ENCODE peak calls at places on chromosomes 7 and 10, in four cellular contexts. H, K, R and T are unnamed samples.

GRCh38 chr7:27179030-27179429 is 4.9 kb upstream of the HOXA10 start:
- DNase-seq in R (no peak), H (no peak), K (no peak), T (peak; percentile 19)

GRCh38 chr10:77179015-77179695 is 458.5 kb downstream of the KCNMA1 start:
- DNase-seq in R (peak; percentile 94), H (peak; percentile 91), K (no peak), T (no peak)

GRCh38 chr7:75905785-75906604 is 9.0 kb upstream of the POR start:
- DNase-seq in H (peak; percentile 45), K (no peak), R (peak; percentile 81), T (peak; percentile 33)

GRCh38 chr7:16098585-16099179 is 322.7 kb downstream of the CRPPA start:
- DNase-seq in H (peak; percentile 19), K (no peak), R (peak; percentile 63), T (peak; percentile 2)

GRCh38 chr7:38070718-38071117 is 107.3 kb upstream of the STARD3NL start:
- DNase-seq in H (peak; percentile 22), K (no peak), R (peak; percentile 35), T (no peak)

GRCh38 chr10:84996580-84996979 is 668.2 kb downstream of the CCSER2 start:
- DNase-seq in R (no peak), K (no peak), H (no peak), T (no peak)

GRCh38 chr10:50993817-50994251 is 80.5 kb upstream of the PRKG1 start:
- DNase-seq in R (peak; percentile 87), H (no peak), K (no peak), T (no peak)

GRCh38 chr10:60237977-60238376 is 151.7 kb downstream of the ANK3 start:
- DNase-seq in K (peak; percentile 21), R (peak; percentile 11), H (no peak), T (no peak)

GRCh38 chr7:104272767-104273384 is 55.5 kb upstream of the LHFPL3 start:
- DNase-seq in K (peak; percentile 25), H (peak; percentile 49), R (peak; percentile 60), T (no peak)

GRCh38 chr7:34337163-34337562 is 320.9 kb upstream of the NPSR1 start:
- DNase-seq in K (no peak), R (no peak), H (no peak), T (no peak)

GRCh38 chr10:34682580-34682979 is 132.5 kb downstream of the PARD3 start:
- DNase-seq in R (no peak), H (no peak), K (no peak), T (no peak)

GRCh38 chr10:13271552-13272163 is 28.2 kb downstream of the PHYH start:
- DNase-seq in H (no peak), R (peak; percentile 11), K (peak; percentile 73), T (peak; percentile 48)

GRCh38 chr7:134752006-134752760 is 27.3 kb upstream of the CALD1 start:
- DNase-seq in H (peak; percentile 48), R (peak; percentile 70), K (no peak), T (no peak)

GRCh38 chr10:91220954-91221696 is 662 bp downstream of the PCGF5 start:
- DNase-seq in K (no peak), R (no peak), H (peak; percentile 19), T (no peak)

GRCh38 chr10:124450010-124450782 is at the start of gene NKX1-2:
- DNase-seq in R (no peak), K (no peak), H (no peak), T (peak; percentile 73)

GRCh38 chr7:516606-517456 is 2.8 kb downstream of the PDGFA start:
- DNase-seq in K (no peak), R (peak; percentile 70), H (peak; percentile 79), T (peak; percentile 56)

GRCh38 chr7:29565186-29565540 is 1.5 kb downstream of the PRR15 start:
- DNase-seq in K (no peak), R (no peak), H (peak; percentile 45), T (no peak)

GRCh38 chr10:24993237-24993958 is 22.6 kb downstream of the ENKUR start:
- DNase-seq in R (no peak), K (no peak), H (no peak), T (no peak)

GRCh38 chr10:123086281-123086680 is 49.5 kb upstream of the HMX3 start:
- DNase-seq in K (no peak), R (no peak), H (no peak), T (no peak)

GRCh38 chr7:155851892-155852291 is 39.6 kb upstream of the SHH start:
- DNase-seq in K (no peak), H (no peak), R (no peak), T (no peak)

GRCh38 chr10:121032460-121032859 is 181.3 kb downstream of the WDR11 start:
- DNase-seq in K (no peak), H (no peak), R (no peak), T (no peak)

GRCh38 chr7:91683823-91684222 is 196.7 kb downstream of the MTERF1 start:
- DNase-seq in K (no peak), H (peak; percentile 41), R (peak; percentile 77), T (no peak)

GRCh38 chr7:106774768-106775551 is 90.1 kb upstream of the PIK3CG start:
- DNase-seq in H (peak; percentile 64), K (no peak), R (peak; percentile 61), T (no peak)

GRCh38 chr7:114415054-114415997 is 711 bp downstream of the FOXP2 start:
- DNase-seq in K (no peak), H (peak; percentile 17), R (no peak), T (no peak)

GRCh38 chr10:36181421-36181820 is 539.3 kb upstream of the FZD8 start:
- DNase-seq in H (peak; percentile 13), K (no peak), R (peak; percentile 75), T (no peak)

DNA sequence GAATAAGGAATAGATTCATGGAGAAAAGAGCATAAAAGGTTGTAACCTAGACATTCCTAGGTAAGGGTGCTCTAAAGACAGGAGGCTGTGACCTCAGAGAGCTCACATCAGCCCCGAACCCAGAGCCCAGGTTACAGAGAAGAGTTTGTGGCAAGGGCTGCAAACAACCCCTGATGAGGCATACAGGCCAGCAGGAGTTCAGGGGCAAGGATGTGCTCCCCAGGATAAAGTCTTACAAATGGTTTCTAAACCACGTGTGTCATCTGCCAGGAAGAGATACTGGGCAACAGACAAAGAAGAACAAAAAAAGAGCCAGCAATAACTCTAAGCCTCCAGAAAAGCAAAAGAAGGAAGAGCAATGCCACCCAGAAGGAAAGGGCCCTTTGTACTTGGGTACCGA is 27.7 kb downstream of the NCAPG2 start:
- DNase-seq in K (no peak), R (no peak), H (no peak), T (no peak)
- TF ChIP-seq CTCF in K (no peak), R (no peak), H (no peak), T (no peak)

GRCh38 chr10:27368706-27369105 is 128.1 kb upstream of the ACBD5 start:
- DNase-seq in K (no peak), R (no peak), H (no peak), T (no peak)

GRCh38 chr10:27372095-27372494 is 131.5 kb upstream of the ACBD5 start:
- DNase-seq in K (no peak), H (no peak), R (no peak), T (no peak)

GRCh38 chr10:27366769-27367168 is 126.2 kb upstream of the ACBD5 start:
- DNase-seq in K (no peak), H (no peak), R (no peak), T (no peak)

GRCh38 chr10:27373566-27374160 is 130.4 kb upstream of the RAB18 start:
- DNase-seq in H (no peak), K (no peak), R (no peak), T (no peak)

DNA sequence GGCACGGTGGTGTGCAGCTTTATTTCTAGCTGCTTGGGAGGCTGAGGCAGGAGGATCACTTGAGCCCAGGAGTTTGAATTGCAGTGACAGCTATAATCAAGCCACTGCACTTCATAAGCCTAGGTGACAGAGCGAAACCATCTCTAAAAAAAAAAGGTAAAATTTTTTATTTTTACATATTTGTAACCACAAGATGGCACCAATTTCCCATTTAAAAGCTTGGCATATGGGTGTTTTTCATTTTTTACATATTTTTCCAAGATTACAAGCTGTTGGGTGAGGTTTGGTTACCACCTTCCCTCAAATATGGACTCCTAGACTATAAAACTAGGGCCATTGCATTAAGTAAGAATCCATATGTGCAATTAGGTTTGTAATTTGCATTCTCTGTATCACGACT is 129.2 kb upstream of the ACBD5 start:
- DNase-seq in H (no peak), R (peak; percentile 15), K (no peak), T (no peak)
- TF ChIP-seq CTCF in H (no peak), R (peak; percentile 22), K (no peak), T (no peak)

GRCh38 chr7:130492519-130493274 is 812 bp downstream of the MEST start:
- DNase-seq in H (no peak), K (no peak), R (no peak), T (no peak)

GRCh38 chr7:130489140-130489967 is 2.5 kb upstream of the MEST start:
- DNase-seq in R (peak; percentile 72), K (no peak), H (peak; percentile 72), T (peak; percentile 16)

GRCh38 chr7:130490287-130490686 is 1.6 kb upstream of the MEST start:
- DNase-seq in K (no peak), H (peak; percentile 24), R (no peak), T (peak; percentile 57)

GRCh38 chr7:130491841-130492518 is at the start of gene MEST:
- DNase-seq in R (peak; percentile 39), H (peak; percentile 35), K (no peak), T (peak; percentile 58)

DNA sequence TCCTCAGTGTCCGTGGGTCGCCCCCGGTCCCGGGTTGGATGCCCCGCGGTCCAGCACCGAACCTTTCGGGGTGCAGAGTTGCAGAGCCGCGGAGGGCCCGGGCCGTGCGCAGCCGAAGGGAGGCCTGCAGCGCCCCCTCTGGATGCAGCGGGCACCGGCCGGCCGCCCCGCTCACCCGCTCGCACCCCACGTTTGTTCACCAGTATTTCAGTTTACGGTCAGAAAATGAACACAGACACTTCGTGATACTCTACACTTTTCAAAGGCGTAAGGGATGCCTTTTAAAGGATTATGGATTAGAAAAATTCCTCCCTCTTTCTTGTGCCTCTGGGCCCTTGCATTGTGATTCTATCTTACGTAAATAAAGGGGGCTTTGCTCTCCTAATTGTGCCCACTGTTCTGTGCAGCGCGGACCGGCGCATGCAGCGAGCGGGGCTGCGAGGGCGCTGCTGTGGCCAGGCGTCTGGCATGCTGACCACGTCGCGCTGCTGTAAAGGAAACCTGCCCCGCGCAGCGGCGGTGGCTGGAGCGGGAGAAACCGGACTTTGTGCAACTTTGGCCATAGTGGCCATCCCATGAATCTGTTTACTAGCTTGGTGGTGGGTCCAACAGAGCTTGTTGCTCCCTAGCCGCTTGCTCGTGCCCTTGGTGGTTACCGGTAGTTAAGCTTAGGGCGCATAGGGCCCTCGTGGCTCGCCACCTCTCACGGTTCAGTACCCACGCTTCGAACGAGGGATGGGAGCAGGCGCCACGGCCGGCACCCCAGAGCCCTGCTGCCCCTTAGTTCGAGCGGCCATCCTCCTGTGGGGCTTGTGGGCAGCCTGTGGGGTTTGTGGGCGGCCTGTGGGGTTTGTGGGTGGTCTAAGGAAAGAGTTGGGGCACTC is 755 bp upstream of the MEST start:
- DNase-seq in H (peak; percentile 54), K (peak; percentile 59), R (peak; percentile 43), T (peak; percentile 63)
- TF ChIP-seq CTCF in H (peak; percentile 68), K (peak; percentile 30), R (peak; percentile 28), T (peak; percentile 53)

DNA sequence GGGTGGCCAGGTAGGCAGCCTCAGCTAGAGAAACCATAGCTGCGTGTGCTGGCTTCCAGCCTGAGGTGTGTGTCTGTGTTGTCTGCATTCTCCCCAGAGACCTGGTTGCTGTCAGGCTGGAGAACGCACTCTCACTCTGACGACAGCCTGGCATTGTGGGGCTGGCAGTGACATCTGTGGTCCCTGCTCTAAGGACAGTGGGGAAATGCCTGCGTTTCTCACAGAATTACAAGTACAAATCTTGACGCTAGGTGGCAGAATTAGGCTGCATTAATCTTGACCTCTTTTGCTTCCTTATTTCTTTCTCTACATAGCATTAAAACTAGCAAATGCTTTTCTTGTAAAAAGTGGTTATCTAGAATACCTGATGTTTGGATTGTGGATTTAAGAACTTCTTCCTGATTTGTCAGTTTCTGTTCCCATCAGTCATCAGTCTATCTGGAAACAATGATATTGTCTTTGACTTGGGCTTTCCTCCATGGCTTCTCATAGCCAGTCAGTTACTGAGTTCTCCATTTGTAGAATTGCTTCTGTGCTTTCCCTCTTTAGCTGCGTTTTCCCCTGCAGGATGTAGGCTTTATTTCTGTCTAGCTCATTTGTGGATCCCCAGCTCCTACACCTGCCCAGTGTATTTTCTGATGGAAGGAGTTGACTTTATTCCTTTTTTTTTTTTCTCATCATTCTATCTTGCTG is 86.0 kb downstream of the FANK1 start:
- DNase-seq in H (peak; percentile 83), R (peak; percentile 81), K (peak; percentile 48), T (peak; percentile 21)
- TF ChIP-seq CTCF in H (peak; percentile 39), R (peak; percentile 51), K (peak; percentile 42), T (peak; percentile 64)